ENCODE peak calls at places on chromosome 7, in seven cellular contexts. One of them, this sample, is unnamed.

GRCh38 chr7:84337386-84337785 is 142.8 kb upstream of the SEMA3A start:
- DNase-seq in endothelial cell of umbilical vein: no peak
- DNase-seq in K562: no peak
- DNase-seq in A549: no peak
- DNase-seq in astrocyte: peak
- DNase-seq in fibroblast of lung: peak
- DNase-seq in H9: no peak
- DNase-seq in this sample: no peak

GRCh38 chr7:55278321-55278720 is 86.8 kb upstream of the LANCL2 start:
- DNase-seq in A549: no peak
- DNase-seq in astrocyte: no peak
- DNase-seq in H9: no peak
- DNase-seq in K562: no peak
- DNase-seq in endothelial cell of umbilical vein: no peak
- DNase-seq in fibroblast of lung: no peak
- DNase-seq in this sample: no peak

GRCh38 chr7:111483078-111483477 is 79.2 kb downstream of the IMMP2L start:
- DNase-seq in astrocyte: no peak
- DNase-seq in H9: no peak
- DNase-seq in endothelial cell of umbilical vein: no peak
- DNase-seq in A549: no peak
- DNase-seq in K562: no peak
- DNase-seq in fibroblast of lung: no peak
- DNase-seq in this sample: no peak

GRCh38 chr7:105713488-105714465 is 132.5 kb upstream of the EFCAB10 start:
- DNase-seq in astrocyte: no peak
- DNase-seq in K562: no peak
- DNase-seq in endothelial cell of umbilical vein: no peak
- DNase-seq in fibroblast of lung: no peak
- DNase-seq in H9: no peak
- DNase-seq in A549: no peak
- DNase-seq in this sample: no peak

GRCh38 chr7:111374027-111374426 is 188.3 kb downstream of the IMMP2L start:
- DNase-seq in K562: no peak
- DNase-seq in A549: no peak
- DNase-seq in fibroblast of lung: no peak
- DNase-seq in astrocyte: no peak
- DNase-seq in H9: no peak
- DNase-seq in endothelial cell of umbilical vein: no peak
- DNase-seq in this sample: no peak

GRCh38 chr7:55405856-55406541 is 40.9 kb downstream of the LANCL2 start:
- DNase-seq in astrocyte: no peak
- DNase-seq in K562: no peak
- DNase-seq in fibroblast of lung: no peak
- DNase-seq in endothelial cell of umbilical vein: no peak
- DNase-seq in A549: no peak
- DNase-seq in H9: no peak
- DNase-seq in this sample: no peak

GRCh38 chr7:8078418-8078817 is 109.8 kb downstream of the GLCCI1 start:
- DNase-seq in endothelial cell of umbilical vein: no peak
- DNase-seq in astrocyte: no peak
- DNase-seq in fibroblast of lung: no peak
- DNase-seq in K562: no peak
- DNase-seq in A549: no peak
- DNase-seq in H9: no peak
- DNase-seq in this sample: no peak

GRCh38 chr7:106050743-106051110 is 61.4 kb downstream of the SYPL1 start:
- DNase-seq in H9: no peak
- DNase-seq in fibroblast of lung: peak
- DNase-seq in astrocyte: peak
- DNase-seq in endothelial cell of umbilical vein: peak
- DNase-seq in K562: no peak
- DNase-seq in A549: no peak
- DNase-seq in this sample: peak

GRCh38 chr7:158587425-158588084 is at the start of gene PTPRN2:
- DNase-seq in K562: peak
- DNase-seq in fibroblast of lung: peak
- DNase-seq in astrocyte: peak
- DNase-seq in endothelial cell of umbilical vein: peak
- DNase-seq in A549: peak
- DNase-seq in H9: peak
- DNase-seq in this sample: no peak

GRCh38 chr7:66769833-66770512 is 29.4 kb downstream of the RABGEF1 start:
- DNase-seq in H9: no peak
- DNase-seq in fibroblast of lung: peak
- DNase-seq in K562: no peak
- DNase-seq in astrocyte: no peak
- DNase-seq in endothelial cell of umbilical vein: no peak
- DNase-seq in A549: no peak
- DNase-seq in this sample: no peak

GRCh38 chr7:780516-780915 is 51.8 kb upstream of the SUN1 start:
- DNase-seq in endothelial cell of umbilical vein: no peak
- DNase-seq in H9: no peak
- DNase-seq in fibroblast of lung: no peak
- DNase-seq in astrocyte: no peak
- DNase-seq in A549: no peak
- DNase-seq in K562: no peak
- DNase-seq in this sample: no peak

GRCh38 chr7:781228-781864 is 50.9 kb upstream of the SUN1 start:
- DNase-seq in endothelial cell of umbilical vein: no peak
- DNase-seq in astrocyte: no peak
- DNase-seq in A549: no peak
- DNase-seq in H9: no peak
- DNase-seq in fibroblast of lung: no peak
- DNase-seq in K562: no peak
- DNase-seq in this sample: no peak

GRCh38 chr7:778968-779451 is 51.9 kb upstream of the PRKAR1B start:
- DNase-seq in astrocyte: no peak
- DNase-seq in endothelial cell of umbilical vein: peak
- DNase-seq in A549: no peak
- DNase-seq in fibroblast of lung: no peak
- DNase-seq in H9: no peak
- DNase-seq in K562: no peak
- DNase-seq in this sample: no peak

GRCh38 chr7:779480-779879 is 52.4 kb upstream of the PRKAR1B start:
- DNase-seq in endothelial cell of umbilical vein: no peak
- DNase-seq in fibroblast of lung: no peak
- DNase-seq in H9: no peak
- DNase-seq in astrocyte: no peak
- DNase-seq in K562: no peak
- DNase-seq in A549: no peak
- DNase-seq in this sample: no peak

DNA sequence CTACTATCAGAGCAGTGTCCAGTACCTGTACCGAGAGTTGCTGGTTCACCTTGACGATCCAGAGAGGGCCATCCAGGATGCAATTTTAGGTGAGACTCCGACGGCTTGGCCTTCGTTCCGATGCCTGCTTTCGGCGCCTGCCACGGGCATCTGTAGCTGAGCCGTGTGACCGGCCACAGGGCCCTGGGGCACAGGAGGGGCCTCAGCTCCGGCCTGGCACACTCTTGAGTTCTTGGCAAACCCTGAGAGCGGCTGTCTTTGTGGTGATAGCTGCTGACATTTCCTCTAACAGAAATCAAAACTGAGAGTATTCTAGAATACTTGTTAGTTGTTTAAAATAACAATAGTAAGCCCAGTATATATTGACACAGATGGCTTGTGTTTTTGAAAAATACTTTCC is 52.2 kb upstream of the SUN1 start:
- DNase-seq in endothelial cell of umbilical vein: peak
- DNase-seq in A549: no peak
- DNase-seq in fibroblast of lung: no peak
- DNase-seq in astrocyte: no peak
- DNase-seq in H9: no peak
- DNase-seq in K562: no peak
- DNase-seq in this sample: no peak
- H3K4me2 ChIP-seq in endothelial cell of umbilical vein: no peak
- H3K4me2 ChIP-seq in A549: no peak
- H3K4me2 ChIP-seq in fibroblast of lung: no peak
- H3K4me2 ChIP-seq in astrocyte: no peak
- H3K4me2 ChIP-seq in H9: no peak
- H3K4me2 ChIP-seq in K562: no peak
- H3K4me2 ChIP-seq in this sample: no peak

DNA sequence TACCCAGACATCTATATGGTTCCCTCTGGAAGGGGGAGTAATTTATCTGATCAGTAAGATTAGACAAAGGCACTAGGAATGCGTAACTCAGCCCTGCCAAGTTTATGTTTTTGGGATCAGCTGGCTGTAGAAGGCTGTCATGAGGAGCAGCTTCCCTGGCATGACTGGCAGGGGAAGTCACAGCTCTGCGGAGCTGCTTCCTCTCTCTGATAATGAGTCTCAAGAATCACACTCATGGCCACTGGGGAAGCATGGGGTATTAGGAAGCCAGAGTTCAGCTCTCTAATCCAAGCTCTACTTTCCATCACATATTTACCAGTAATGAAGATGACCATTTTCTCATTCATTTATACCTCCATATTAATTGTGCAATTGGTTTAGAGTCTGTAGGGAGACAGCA is 758.9 kb downstream of the GRM8 start:
- DNase-seq in astrocyte: no peak
- DNase-seq in K562: no peak
- DNase-seq in A549: no peak
- DNase-seq in fibroblast of lung: no peak
- DNase-seq in endothelial cell of umbilical vein: no peak
- DNase-seq in H9: no peak
- DNase-seq in this sample: no peak
- H3K27ac ChIP-seq in astrocyte: no peak
- H3K27ac ChIP-seq in K562: no peak
- H3K27ac ChIP-seq in A549: no peak
- H3K27ac ChIP-seq in fibroblast of lung: no peak
- H3K27ac ChIP-seq in endothelial cell of umbilical vein: no peak
- H3K27ac ChIP-seq in H9: no peak
- H3K27ac ChIP-seq in this sample: no peak

DNA sequence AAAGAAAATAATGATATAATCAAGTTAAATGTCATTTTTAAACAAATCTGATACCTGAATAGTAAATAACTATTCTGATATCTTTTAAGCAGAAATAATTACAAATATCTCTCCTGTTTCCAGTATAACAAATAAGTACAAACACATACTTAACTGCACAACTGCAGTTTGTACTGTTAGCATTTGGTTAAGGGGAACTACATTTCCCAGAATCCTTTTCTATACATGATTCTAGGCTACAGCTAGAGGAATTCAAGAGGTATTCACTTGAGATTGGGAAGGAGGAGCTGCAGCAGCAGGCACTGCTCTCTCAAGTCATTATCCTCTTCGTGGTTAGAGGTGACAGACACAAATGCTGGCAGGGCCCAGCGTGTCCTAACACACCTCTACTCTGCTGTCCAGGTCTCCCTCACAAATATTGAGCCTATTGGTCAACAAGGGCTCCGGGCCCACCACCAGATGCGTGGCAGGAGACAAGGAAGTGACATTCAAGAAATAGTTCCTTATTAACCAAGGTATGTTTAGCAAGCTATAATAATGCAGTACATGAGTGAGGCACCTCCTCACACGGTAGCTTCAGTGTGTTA is 255.1 kb upstream of the MKLN1 start:
- DNase-seq in H9: peak
- DNase-seq in endothelial cell of umbilical vein: peak
- DNase-seq in fibroblast of lung: peak
- DNase-seq in K562: peak
- DNase-seq in astrocyte: peak
- DNase-seq in A549: peak
- DNase-seq in this sample: peak
- H3K4me2 ChIP-seq in H9: no peak
- H3K4me2 ChIP-seq in endothelial cell of umbilical vein: peak
- H3K4me2 ChIP-seq in fibroblast of lung: peak
- H3K4me2 ChIP-seq in K562: peak
- H3K4me2 ChIP-seq in astrocyte: peak
- H3K4me2 ChIP-seq in A549: peak
- H3K4me2 ChIP-seq in this sample: peak

DNA sequence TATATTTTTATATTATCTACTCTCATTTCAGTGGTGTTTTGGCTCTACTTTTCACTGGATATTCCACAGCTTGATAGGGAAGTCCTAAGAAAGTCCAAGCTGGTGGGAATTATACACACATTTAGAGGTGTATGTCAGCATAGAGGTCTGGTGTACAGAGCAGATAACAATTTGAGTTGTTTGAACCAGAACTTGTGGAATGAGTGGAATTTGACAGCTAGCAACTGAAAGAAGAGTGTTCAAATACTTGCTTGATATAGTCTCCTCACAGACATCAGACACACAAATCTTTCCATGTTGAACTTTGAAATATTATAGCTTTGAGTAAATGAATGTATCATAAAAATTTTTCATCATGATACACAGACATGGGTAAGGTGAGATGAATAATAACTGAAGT is 91.3 kb downstream of the ABCA13 start:
- DNase-seq in K562: no peak
- DNase-seq in A549: no peak
- DNase-seq in endothelial cell of umbilical vein: no peak
- DNase-seq in astrocyte: no peak
- DNase-seq in fibroblast of lung: no peak
- DNase-seq in H9: no peak
- DNase-seq in this sample: no peak
- H3K27ac ChIP-seq in K562: no peak
- H3K27ac ChIP-seq in A549: no peak
- H3K27ac ChIP-seq in endothelial cell of umbilical vein: no peak
- H3K27ac ChIP-seq in astrocyte: no peak
- H3K27ac ChIP-seq in fibroblast of lung: no peak
- H3K27ac ChIP-seq in H9: no peak
- H3K27ac ChIP-seq in this sample: no peak

GRCh38 chr7:85621286-85621685 is 434.4 kb upstream of the SEMA3D start:
- DNase-seq in A549: no peak
- DNase-seq in fibroblast of lung: no peak
- DNase-seq in endothelial cell of umbilical vein: no peak
- DNase-seq in H9: no peak
- DNase-seq in astrocyte: no peak
- DNase-seq in K562: no peak
- DNase-seq in this sample: no peak
- H3K4me2 ChIP-seq in A549: peak
- H3K4me2 ChIP-seq in fibroblast of lung: no peak
- H3K4me2 ChIP-seq in endothelial cell of umbilical vein: no peak
- H3K4me2 ChIP-seq in H9: no peak
- H3K4me2 ChIP-seq in astrocyte: no peak
- H3K4me2 ChIP-seq in K562: no peak
- H3K4me2 ChIP-seq in this sample: no peak

GRCh38 chr7:131606346-131607290 is 50.2 kb upstream of the PODXL start:
- DNase-seq in endothelial cell of umbilical vein: no peak
- DNase-seq in K562: no peak
- DNase-seq in fibroblast of lung: no peak
- DNase-seq in H9: peak
- DNase-seq in A549: no peak
- DNase-seq in astrocyte: no peak
- DNase-seq in this sample: no peak
- H3K27ac ChIP-seq in endothelial cell of umbilical vein: no peak
- H3K27ac ChIP-seq in K562: no peak
- H3K27ac ChIP-seq in fibroblast of lung: no peak
- H3K27ac ChIP-seq in H9: peak
- H3K27ac ChIP-seq in A549: no peak
- H3K27ac ChIP-seq in astrocyte: no peak
- H3K27ac ChIP-seq in this sample: no peak

GRCh38 chr7:141676618-141677017 is 25.3 kb downstream of the DENND11 start:
- DNase-seq in endothelial cell of umbilical vein: no peak
- DNase-seq in K562: no peak
- DNase-seq in H9: no peak
- DNase-seq in A549: no peak
- DNase-seq in fibroblast of lung: peak
- DNase-seq in astrocyte: peak
- DNase-seq in this sample: no peak
- H3K4me2 ChIP-seq in endothelial cell of umbilical vein: no peak
- H3K4me2 ChIP-seq in K562: no peak
- H3K4me2 ChIP-seq in H9: no peak
- H3K4me2 ChIP-seq in A549: no peak
- H3K4me2 ChIP-seq in fibroblast of lung: no peak
- H3K4me2 ChIP-seq in astrocyte: no peak
- H3K4me2 ChIP-seq in this sample: no peak